ENCODE peak calls at places on chromosomes 11 and 22, in six cellular contexts. K is SK-N-MC, M is neural progenitor cell, Z is astrocyte, W is MM.1S, X is fibroblast of lung. L is an unnamed sample.

GRCh38 chr11:64084962-64085710 is 49.4 kb downstream of the FLRT1 start:
- DNase-seq in K (no peak), M (no peak), Z (no peak), W (no peak), X (no peak), L (no peak)

GRCh38 chr11:1727861-1728260 is 22.5 kb downstream of the IFITM10 start:
- DNase-seq in K (no peak), M (no peak), Z (no peak), W (no peak), X (no peak), L (no peak)

GRCh38 chr11:45930951-45931563 is 8.6 kb downstream of the LARGE2 start:
- DNase-seq in K (no peak), M (no peak), Z (no peak), W (no peak), X (no peak), L (no peak)

GRCh38 chr22:49332691-49333090 is 495.0 kb downstream of the BRD1 start:
- DNase-seq in K (no peak), M (no peak), Z (no peak), W (no peak), X (no peak), L (no peak)

GRCh38 chr11:47467372-47467771 is 18.4 kb upstream of the RAPSN start:
- DNase-seq in K (no peak), M (no peak), Z (no peak), W (no peak), X (no peak), L (no peak)

GRCh38 chr11:12842933-12843636 is 166.0 kb upstream of the RASSF10 start:
- DNase-seq in K (no peak), M (peak), Z (peak), W (no peak), X (peak), L (no peak)

GRCh38 chr11:125272822-125273221 is 108.3 kb downstream of the PKNOX2 start:
- DNase-seq in K (no peak), M (peak), Z (no peak), W (no peak), X (no peak), L (no peak)

GRCh38 chr11:47847892-47848635 is at the start of gene NUP160:
- DNase-seq in K (no peak), M (peak), Z (peak), W (peak), X (peak), L (peak)

GRCh38 chr11:123006860-123007542 is 25.4 kb upstream of the BSX start:
- DNase-seq in K (no peak), M (no peak), Z (no peak), W (no peak), X (no peak), L (no peak)

GRCh38 chr11:41246399-41246745 is 213.1 kb downstream of the LRRC4C start:
- DNase-seq in K (no peak), M (no peak), Z (no peak), W (no peak), X (no peak), L (no peak)

GRCh38 chr22:50074551-50075042 is 10.6 kb downstream of the MLC1 start:
- DNase-seq in K (no peak), M (no peak), Z (no peak), W (no peak), X (no peak), L (no peak)

GRCh38 chr11:113034591-113034990 is 73.4 kb downstream of the NCAM1 start:
- DNase-seq in K (peak), M (no peak), Z (peak), W (no peak), X (no peak), L (no peak)

GRCh38 chr11:67999201-67999629 is 4.7 kb downstream of the UNC93B1 start:
- DNase-seq in K (no peak), M (no peak), Z (no peak), W (no peak), X (no peak), L (no peak)

GRCh38 chr11:20160425-20161229 is at the start of gene DBX1:
- DNase-seq in K (no peak), M (peak), Z (no peak), W (no peak), X (no peak), L (no peak)

GRCh38 chr11:8773916-8774537 is 91.4 kb downstream of the RPL27A start:
- DNase-seq in K (no peak), M (no peak), Z (no peak), W (no peak), X (no peak), L (no peak)

DNA sequence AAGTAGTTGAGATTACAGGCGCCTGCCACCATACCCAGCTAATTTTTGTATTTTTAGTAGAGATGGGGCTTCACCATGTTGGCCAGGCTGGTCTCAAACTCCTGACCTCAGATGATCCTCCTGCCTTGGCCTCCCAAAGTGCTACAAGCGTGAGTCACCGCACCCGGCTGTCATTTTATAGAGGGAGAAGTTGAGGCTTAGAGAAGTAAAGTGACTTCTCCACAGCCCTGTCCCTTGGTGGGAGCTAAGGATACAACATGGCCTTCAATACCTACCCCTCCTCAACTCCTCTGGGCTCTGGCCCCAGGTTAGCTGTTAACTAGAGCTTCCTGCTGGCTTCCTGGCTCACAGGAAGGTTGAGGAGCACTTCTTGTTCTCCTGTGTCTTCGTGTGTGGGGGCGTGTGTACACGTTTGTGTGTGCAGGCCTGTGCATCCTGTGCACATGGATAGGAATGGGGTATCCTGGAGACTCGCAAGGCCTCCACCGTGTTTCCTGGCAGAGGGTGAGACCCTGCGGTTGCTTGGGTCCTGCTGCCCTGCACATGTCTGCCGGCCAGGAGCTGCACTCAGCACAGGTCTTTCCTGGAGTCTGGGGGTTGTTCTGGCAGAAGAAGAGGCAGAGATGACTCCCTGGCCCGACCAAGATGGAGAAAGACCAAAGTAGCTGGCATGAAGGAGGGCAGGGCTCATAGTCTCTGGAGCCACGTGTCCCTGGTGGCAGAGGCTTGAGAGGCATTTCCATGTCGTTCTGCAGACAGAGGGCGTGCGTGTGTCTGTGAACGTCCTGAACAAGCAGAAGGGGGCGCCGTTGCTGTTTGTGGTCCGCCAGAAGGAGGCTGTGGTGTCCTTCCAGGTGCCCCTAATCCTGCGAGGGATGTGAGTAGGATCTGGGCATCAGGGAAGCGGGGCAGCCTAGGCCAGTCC is 2.4 kb downstream of the SIDT2 start:
- DNase-seq in K (no peak), M (peak), Z (peak), W (peak), X (peak), L (peak)
- H3K9ac ChIP-seq in K (no peak), M (no peak), Z (no peak), W (no peak), X (no peak), L (peak)

GRCh38 chr11:76671626-76672309 is 1.2 kb upstream of the LRRC32 start:
- DNase-seq in K (no peak), M (no peak), Z (no peak), W (no peak), X (no peak), L (no peak)

GRCh38 chr11:76672431-76673163 is 2.0 kb upstream of the LRRC32 start:
- DNase-seq in K (no peak), M (no peak), Z (no peak), W (peak), X (no peak), L (peak)

GRCh38 chr11:76671236-76671590 is 666 bp upstream of the LRRC32 start:
- DNase-seq in K (no peak), M (no peak), Z (no peak), W (no peak), X (no peak), L (no peak)

GRCh38 chr11:76669901-76670474 is 559 bp downstream of the LRRC32 start:
- DNase-seq in K (no peak), M (peak), Z (peak), W (no peak), X (peak), L (no peak)

DNA sequence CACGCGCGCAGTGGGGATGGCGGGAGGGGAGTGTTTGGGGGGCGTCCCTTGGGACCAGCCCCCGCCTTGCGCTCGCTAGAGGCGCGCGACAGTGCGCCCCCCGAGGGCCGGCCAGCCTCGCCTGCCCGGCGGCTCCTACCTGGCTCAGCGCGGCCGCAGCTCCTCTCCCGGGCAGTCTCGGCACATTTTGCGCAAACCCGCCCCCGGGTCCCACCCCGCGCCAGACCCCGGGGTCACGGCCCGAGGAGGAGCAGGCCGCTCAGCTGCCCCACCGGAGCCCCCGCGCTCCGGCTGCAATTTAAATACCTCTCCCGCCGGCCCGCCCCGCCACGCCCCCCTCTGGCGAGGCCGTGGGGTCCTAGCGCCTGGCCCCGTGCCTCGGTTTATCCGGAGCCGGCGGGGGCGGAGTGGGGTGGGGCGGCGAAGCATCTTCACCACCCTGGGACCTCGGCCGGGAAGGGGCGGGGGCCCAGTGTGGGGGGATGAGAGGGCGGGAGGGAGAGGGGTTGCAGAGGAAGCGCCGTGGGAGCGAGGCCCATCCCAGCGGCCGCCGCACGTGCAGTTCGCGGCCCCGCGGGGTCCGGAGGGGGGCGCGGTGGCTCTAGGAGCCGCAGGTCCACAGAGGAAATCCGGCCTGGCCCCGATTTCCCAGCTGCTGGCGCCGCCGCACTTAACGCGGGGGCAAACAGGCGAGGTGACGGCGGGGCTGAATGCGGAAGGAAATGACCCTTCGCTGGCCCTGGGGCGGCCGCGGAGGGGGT is at the start of gene LRRC32:
- DNase-seq in K (no peak), M (peak), Z (no peak), W (no peak), X (no peak), L (no peak)
- TF ChIP-seq EZH2 in K (no peak), M (no peak), Z (no peak), W (no peak), X (no peak), L (no peak)

GRCh38 chr11:86034710-86035109 is 34.2 kb downstream of the PICALM start:
- DNase-seq in K (no peak), M (no peak), Z (no peak), W (no peak), X (no peak), L (no peak)
- H3K9ac ChIP-seq in K (no peak), M (no peak), Z (no peak), W (no peak), X (no peak), L (no peak)

GRCh38 chr11:639324-639977 is 2.4 kb downstream of the DRD4 start:
- DNase-seq in K (no peak), M (peak), Z (no peak), W (no peak), X (no peak), L (no peak)
- TF ChIP-seq EZH2 in K (no peak), M (peak), Z (peak), W (no peak), X (no peak), L (no peak)

GRCh38 chr22:19874307-19875060 is 19.8 kb upstream of the GNB1L start:
- DNase-seq in K (no peak), M (peak), Z (peak), W (no peak), X (no peak), L (no peak)
- H3K9ac ChIP-seq in K (no peak), M (no peak), Z (peak), W (no peak), X (no peak), L (no peak)

DNA sequence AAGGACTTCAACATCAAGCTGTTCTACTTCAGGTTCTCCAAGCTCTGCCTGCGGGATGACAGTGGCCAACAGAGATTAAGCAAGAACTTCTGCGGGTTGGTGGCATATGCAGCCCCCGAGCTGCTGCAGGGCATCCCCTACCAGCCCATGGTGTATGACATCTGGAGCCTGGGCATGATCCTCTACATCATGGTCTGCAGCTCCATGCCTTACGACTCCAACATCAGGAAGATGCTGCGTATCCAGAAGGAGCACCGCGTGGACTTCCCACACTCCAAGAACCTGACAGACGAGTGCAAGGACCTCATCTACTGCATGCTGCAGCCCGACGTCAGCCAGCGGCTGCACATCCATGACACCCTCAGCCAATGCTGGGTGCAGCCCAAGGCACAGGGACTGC is 2.8 kb upstream of the DGCR2 start:
- DNase-seq in K (no peak), M (no peak), Z (no peak), W (no peak), X (no peak), L (no peak)
- TF ChIP-seq EZH2 in K (no peak), M (no peak), Z (no peak), W (no peak), X (no peak), L (no peak)

GRCh38 chr11:88507771-88508557 is 170.4 kb upstream of the CTSC start:
- DNase-seq in K (no peak), M (peak), Z (no peak), W (no peak), X (no peak), L (no peak)

GRCh38 chr11:88508558-88508807 is 170.9 kb upstream of the CTSC start:
- DNase-seq in K (no peak), M (no peak), Z (no peak), W (no peak), X (no peak), L (no peak)

DNA sequence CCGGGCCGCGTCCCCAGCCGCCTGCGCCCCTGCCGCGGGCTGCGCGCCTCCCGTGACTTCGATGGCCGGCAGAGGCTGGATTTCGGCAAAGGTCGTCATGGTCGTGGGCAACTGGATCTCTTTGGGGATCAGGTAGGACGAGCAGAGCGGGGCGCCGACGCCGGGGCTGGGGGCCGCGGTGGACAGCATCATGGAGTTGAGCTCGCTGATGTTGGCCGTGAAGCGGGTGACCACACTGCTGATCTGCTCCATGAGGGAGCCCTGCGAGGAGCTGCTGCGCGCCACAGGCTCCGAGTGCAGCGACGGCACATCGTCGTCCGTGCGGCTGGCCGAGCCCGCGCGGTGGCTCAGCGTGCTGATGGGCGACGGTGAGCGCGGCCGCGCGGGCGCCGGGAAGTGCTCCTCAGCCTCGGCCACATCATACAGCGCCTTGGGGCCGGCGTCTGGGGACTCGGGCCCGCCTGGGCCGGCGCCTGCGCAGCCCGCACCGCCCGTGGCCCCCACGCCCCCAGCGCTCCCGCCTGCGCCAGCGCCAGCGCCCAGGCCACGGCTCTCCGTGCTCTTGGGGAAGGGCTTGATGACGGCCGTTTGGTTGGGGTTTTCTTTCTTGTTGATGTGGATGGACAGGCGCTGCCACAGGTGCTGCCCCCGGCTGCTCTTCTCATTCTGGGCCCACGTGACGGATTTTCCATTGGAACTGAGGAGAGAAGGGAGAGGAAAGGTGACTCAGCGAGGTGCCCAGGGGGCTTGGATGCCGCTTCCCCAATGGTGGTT is 171.5 kb upstream of the CTSC start:
- DNase-seq in K (no peak), M (peak), Z (peak), W (no peak), X (peak), L (no peak)
- H3K9ac ChIP-seq in K (no peak), M (no peak), Z (peak), W (no peak), X (peak), L (no peak)